ENCODE peak calls at places on chromosomes 7 and 10, in six cellular contexts. T is H9, J is mesenchymal stem cell, N is IMR-90, L is GM23338, X is neuronal stem cell. D is an unnamed sample.

GRCh38 chr10:17196573-17196972 is 4.9 kb downstream of the TRDMT1 start:
- DNase-seq in N (no peak), X (no peak), L (no peak), J (no peak), T (no peak), D (no peak)

GRCh38 chr10:31739759-31740158 is 188.9 kb downstream of the ARHGAP12 start:
- DNase-seq in L (no peak), X (no peak), J (peak; percentile 68), T (no peak), N (peak; percentile 52), D (no peak)

GRCh38 chr7:158094671-158095256 is 492.9 kb downstream of the PTPRN2 start:
- DNase-seq in J (no peak), N (no peak), L (peak; percentile 1), X (no peak), T (peak; percentile 79), D (no peak)

GRCh38 chr10:4522296-4523000 is 303.6 kb upstream of the AKR1E2 start:
- DNase-seq in T (no peak), J (no peak), L (no peak), N (no peak), X (no peak), D (no peak)

GRCh38 chr7:93823621-93824020 is 66.9 kb downstream of the TFPI2 start:
- DNase-seq in X (no peak), L (no peak), J (no peak), N (no peak), T (no peak), D (no peak)

GRCh38 chr7:96527133-96527827 is 182.4 kb downstream of the SEM1 start:
- DNase-seq in X (no peak), T (no peak), J (no peak), N (no peak), L (no peak), D (no peak)

GRCh38 chr10:47311193-47311899 is 10.9 kb upstream of the GDF2 start:
- DNase-seq in X (no peak), T (no peak), L (no peak), J (no peak), N (no peak), D (no peak)

GRCh38 chr7:37100735-37101331 is 347.8 kb downstream of the ELMO1 start:
- DNase-seq in T (no peak), J (no peak), X (no peak), N (no peak), L (no peak), D (peak; percentile 23)

GRCh38 chr7:142533920-142534319 is 215.4 kb upstream of the PRSS1 start:
- DNase-seq in X (no peak), L (no peak), T (no peak), N (no peak), J (no peak), D (no peak)

GRCh38 chr7:78803471-78803870 is 650.0 kb downstream of the MAGI2 start:
- DNase-seq in N (no peak), L (no peak), T (no peak), X (no peak), J (no peak), D (peak; percentile 6)

GRCh38 chr10:119313645-119314044 is 106.3 kb downstream of the GRK5 start:
- DNase-seq in X (no peak), J (no peak), N (no peak), T (no peak), L (no peak), D (no peak)

GRCh38 chr10:13152286-13152685 is 9.1 kb upstream of the MCM10 start:
- DNase-seq in N (no peak), L (no peak), J (no peak), T (no peak), X (no peak), D (no peak)
- H3K4me2 ChIP-seq in N (no peak overlapping the region), L (no peak overlapping the region), J (no peak overlapping the region), T (no peak overlapping the region), X (no peak overlapping the region), D (no peak overlapping the region)

DNA sequence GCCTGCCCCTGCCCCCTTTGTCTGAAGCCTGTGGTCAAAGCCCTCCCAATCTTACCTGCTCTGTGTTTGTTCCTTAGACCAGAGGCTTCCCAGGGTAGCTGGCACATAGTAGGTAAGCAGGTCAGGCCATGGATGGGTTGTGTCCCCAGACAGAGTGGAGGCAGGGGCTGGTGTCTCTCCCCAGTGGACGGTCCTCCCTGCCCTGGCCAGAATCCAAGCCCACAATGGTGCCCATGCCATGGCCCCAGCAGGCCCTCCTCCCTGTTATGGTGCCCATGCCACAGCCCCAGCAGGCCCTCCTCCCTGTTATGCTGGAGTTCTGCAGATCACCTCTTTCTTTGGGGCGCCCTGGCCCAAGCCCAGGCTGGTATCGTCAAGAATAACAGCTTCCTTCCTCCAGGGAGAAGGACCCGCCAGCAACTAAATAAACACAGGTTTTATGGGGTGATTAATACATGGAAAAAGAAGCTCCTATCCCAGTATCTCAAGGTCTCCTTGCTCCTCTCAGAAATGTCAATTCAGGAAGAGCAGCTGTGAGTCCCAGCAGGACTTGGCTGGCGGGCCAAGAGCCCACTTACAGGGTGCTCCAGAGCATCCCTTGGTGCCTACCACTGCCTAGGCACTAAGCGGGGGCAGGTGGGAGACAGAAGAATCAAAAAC is 82.0 kb downstream of the NEURL1 start:
- DNase-seq in X (no peak), T (no peak), J (no peak), L (no peak), N (no peak), D (no peak)
- H3K4me1 ChIP-seq in X (no peaks in the 10 kb centered on the region), T (no peaks in the 10 kb centered on the region), J (peaks cover 15% of the 10 kb centered on the region), L (no peaks in the 10 kb centered on the region), N (peaks cover 5% of the 10 kb centered on the region), D (no peaks in the 10 kb centered on the region)

DNA sequence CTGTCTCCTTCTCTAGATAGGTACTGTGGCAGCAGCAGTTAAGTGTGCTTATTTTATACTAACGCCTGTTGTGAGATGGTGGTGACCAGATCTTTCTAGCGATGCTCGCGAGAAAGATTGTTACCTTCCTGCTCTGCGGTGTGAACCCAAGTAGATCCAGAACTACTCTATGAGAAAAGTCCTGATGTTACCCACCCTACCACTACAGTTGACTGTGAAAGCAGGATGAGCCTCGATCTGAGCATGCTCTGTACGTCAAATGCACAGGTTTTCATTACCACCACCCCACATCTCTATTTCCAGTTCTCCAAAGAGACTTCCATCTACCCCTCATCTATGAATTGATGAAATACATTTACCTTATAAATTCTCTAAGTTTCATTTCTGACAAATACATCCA is 64.6 kb upstream of the KCTD7 start:
- DNase-seq in T (no peak), L (no peak), X (no peak), J (no peak), N (no peak), D (no peak)
- H3K4me2 ChIP-seq in T (no peak overlapping the region), L (no peak overlapping the region), X (no peak overlapping the region), J (no peak overlapping the region), N (no peak overlapping the region), D (no peak overlapping the region)

GRCh38 chr10:79416578-79417255 is 28.7 kb downstream of the ZCCHC24 start:
- DNase-seq in T (no peak), L (no peak), X (no peak), J (no peak), N (no peak), D (no peak)

GRCh38 chr10:79415736-79416577 is 29.5 kb downstream of the ZCCHC24 start:
- DNase-seq in J (no peak), N (no peak), L (no peak), X (no peak), T (no peak), D (no peak)

GRCh38 chr10:79412516-79412915 is 32.9 kb downstream of the ZCCHC24 start:
- DNase-seq in L (no peak), X (no peak), T (no peak), N (no peak), J (no peak), D (no peak)

GRCh38 chr10:79413196-79413595 is 32.2 kb downstream of the ZCCHC24 start:
- DNase-seq in J (peak; percentile 65), L (no peak), T (no peak), X (no peak), N (peak; percentile 41), D (no peak)

DNA sequence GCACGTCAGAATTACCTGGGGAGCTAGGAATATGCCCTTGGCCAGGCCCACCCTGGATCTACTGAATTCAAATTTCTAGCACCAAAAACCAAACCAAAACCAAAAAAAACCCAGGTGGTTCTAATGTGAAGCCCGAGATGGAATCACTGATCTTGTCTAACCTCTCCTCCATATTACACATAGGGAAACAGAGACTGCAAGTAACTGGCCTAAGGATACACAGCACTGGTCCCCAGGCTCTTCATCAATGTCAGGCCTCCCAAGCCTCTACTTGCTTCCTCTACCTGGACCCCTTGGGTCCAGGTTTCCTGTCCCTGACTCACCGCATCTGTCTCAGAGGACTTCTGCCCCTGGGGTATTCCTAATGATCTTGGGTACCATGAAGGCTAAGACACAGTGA is 30.7 kb downstream of the ZCCHC24 start:
- DNase-seq in J (no peak), L (no peak), N (no peak), X (no peak), T (no peak), D (no peak)
- H3K4me1 ChIP-seq in J (peaks cover 22% of the 10 kb centered on the region), L (no peaks in the 10 kb centered on the region), N (peaks cover 28% of the 10 kb centered on the region), X (no peaks in the 10 kb centered on the region), T (no peaks in the 10 kb centered on the region), D (peaks cover 11% of the 10 kb centered on the region)

GRCh38 chr10:49362596-49363260 is 33.2 kb downstream of the DRGX start:
- DNase-seq in N (no peak), L (no peak), T (no peak), J (no peak), X (no peak), D (no peak)

GRCh38 chr10:49361735-49362568 is 33.9 kb downstream of the DRGX start:
- DNase-seq in N (no peak), J (no peak), L (no peak), X (no peak), T (no peak), D (no peak)

GRCh38 chr10:49365275-49365674 is 30.6 kb downstream of the DRGX start:
- DNase-seq in N (no peak), L (no peak), T (no peak), X (no peak), J (no peak), D (no peak)

GRCh38 chr10:49364747-49365146 is 31.1 kb downstream of the DRGX start:
- DNase-seq in N (no peak), X (no peak), L (no peak), T (no peak), J (no peak), D (no peak)

GRCh38 chr10:49363309-49364031 is 32.4 kb downstream of the DRGX start:
- DNase-seq in X (no peak), L (no peak), J (no peak), T (no peak), N (no peak), D (no peak)
- H3K4me2 ChIP-seq in X (no peak overlapping the region), L (no peak overlapping the region), J (no peak overlapping the region), T (no peak overlapping the region), N (no peak overlapping the region), D (no peak overlapping the region)

GRCh38 chr7:107047902-107048782 is 3.6 kb downstream of the PRKAR2B start:
- DNase-seq in J (peak; percentile 39), L (peak; percentile 74), N (peak; percentile 50), X (no peak), T (peak; percentile 55), D (peak; percentile 86)

GRCh38 chr7:107049971-107050532 is 5.5 kb downstream of the PRKAR2B start:
- DNase-seq in T (no peak), N (no peak), J (no peak), X (no peak), L (no peak), D (no peak)

GRCh38 chr7:107049480-107049879 is 5.0 kb downstream of the PRKAR2B start:
- DNase-seq in L (no peak), T (no peak), N (no peak), J (no peak), X (no peak), D (no peak)

GRCh38 chr7:107048783-107049418 is 4.4 kb downstream of the PRKAR2B start:
- DNase-seq in L (no peak), J (no peak), X (no peak), N (no peak), T (no peak), D (no peak)

GRCh38 chr7:107051376-107051775 is 6.9 kb downstream of the PRKAR2B start:
- DNase-seq in L (no peak), N (no peak), X (no peak), J (peak; percentile 43), T (no peak), D (peak; percentile 10)
- H3K4me1 ChIP-seq in L (peaks cover 47% of the 10 kb centered on the region), N (peaks cover 2% of the 10 kb centered on the region), X (peaks cover 2% of the 10 kb centered on the region), J (no peaks in the 10 kb centered on the region), T (peaks cover 3% of the 10 kb centered on the region), D (peaks cover 48% of the 10 kb centered on the region)